ENCODE peak calls at places on chromosome 5, in six cellular contexts. F, I, R, A, V and T are unnamed samples.

GRCh38 chr5:135185461-135186075 is 151.5 kb upstream of the PITX1 start:
- DNase-seq in F (no peak), I (peak), R (no peak), A (no peak), V (no peak), T (peak)

GRCh38 chr5:1962619-1963355 is 80.1 kb upstream of the IRX4 start:
- DNase-seq in F (no peak), I (no peak), R (no peak), A (no peak), V (no peak), T (no peak)

GRCh38 chr5:125412561-125413535 is 666.4 kb upstream of the ZNF608 start:
- DNase-seq in F (no peak), I (peak), R (no peak), A (no peak), V (peak), T (peak)

GRCh38 chr5:78778538-78778937 is 130.0 kb upstream of the LHFPL2 start:
- DNase-seq in F (no peak), I (peak), R (no peak), A (no peak), V (no peak), T (no peak)

GRCh38 chr5:158951951-158952545 is 147.7 kb downstream of the EBF1 start:
- DNase-seq in F (no peak), I (no peak), R (no peak), A (no peak), V (no peak), T (peak)

GRCh38 chr5:160458971-160459800 is 37.5 kb downstream of the PTTG1 start:
- DNase-seq in F (no peak), I (no peak), R (no peak), A (no peak), V (no peak), T (no peak)

GRCh38 chr5:152689275-152689711 is 284.2 kb upstream of the NMUR2 start:
- DNase-seq in F (no peak), I (no peak), R (no peak), A (no peak), V (no peak), T (no peak)

GRCh38 chr5:179142434-179143198 is 82.4 kb downstream of the ZNF354C start:
- DNase-seq in F (no peak), I (peak), R (no peak), A (no peak), V (no peak), T (peak)

GRCh38 chr5:53425598-53426516 is 54.6 kb upstream of the FST start:
- DNase-seq in F (no peak), I (no peak), R (no peak), A (no peak), V (no peak), T (peak)

GRCh38 chr5:66653380-66653779 is 57.2 kb downstream of the MAST4 start:
- DNase-seq in F (no peak), I (peak), R (no peak), A (no peak), V (no peak), T (peak)

GRCh38 chr5:38208782-38209378 is 49.5 kb upstream of the EGFLAM start:
- DNase-seq in F (no peak), I (peak), R (no peak), A (peak), V (no peak), T (peak)

GRCh38 chr5:129459485-129460120 is 495 bp upstream of the ADAMTS19 start:
- DNase-seq in F (no peak), I (peak), R (no peak), A (no peak), V (peak), T (peak)

GRCh38 chr5:34585601-34586104 is 70.5 kb upstream of the RAI14 start:
- DNase-seq in F (no peak), I (peak), R (no peak), A (peak), V (peak), T (no peak)

GRCh38 chr5:54904425-54904824 is 81.0 kb downstream of the ESM1 start:
- DNase-seq in F (no peak), I (peak), R (no peak), A (no peak), V (no peak), T (peak)

GRCh38 chr5:54484219-54484894 is 28.9 kb downstream of the HSPB3 start:
- DNase-seq in F (no peak), I (no peak), R (no peak), A (no peak), V (no peak), T (no peak)

GRCh38 chr5:32814141-32814540 is 103.0 kb downstream of the NPR3 start:
- DNase-seq in F (no peak), I (no peak), R (no peak), A (no peak), V (no peak), T (no peak)

GRCh38 chr5:142141463-142141862 is 32.9 kb downstream of the NDFIP1 start:
- DNase-seq in F (no peak), I (no peak), R (no peak), A (no peak), V (no peak), T (no peak)

GRCh38 chr5:131999991-132000490 is 11.4 kb downstream of the ACSL6 start:
- DNase-seq in F (no peak), I (no peak), R (no peak), A (no peak), V (no peak), T (no peak)

GRCh38 chr5:2704806-2705645 is 46.5 kb downstream of the IRX2 start:
- DNase-seq in F (no peak), I (no peak), R (no peak), A (no peak), V (no peak), T (no peak)

GRCh38 chr5:82107277-82107676 is 135.5 kb downstream of the ATG10 start:
- DNase-seq in F (no peak), I (peak), R (no peak), A (peak), V (no peak), T (peak)